ENCODE peak calls at places on chromosomes 7 and 10, in eight cellular contexts. One of them, this sample, is unnamed.

GRCh38 chr7:98086231-98086855 is 20.3 kb upstream of the LMTK2 start:
- DNase-seq in IMR-90: no peak
- DNase-seq in heart left ventricle: no peak
- DNase-seq in stomach: peak; percentile 23
- DNase-seq in lower lobe of right lung: no peak
- DNase-seq in breast epithelium: peak; percentile 65
- DNase-seq in aorta: no peak
- DNase-seq in BE2C: no peak
- DNase-seq in this sample: no peak

GRCh38 chr7:149815661-149816266 is 22.4 kb upstream of the ZNF862 start:
- DNase-seq in IMR-90: no peak
- DNase-seq in heart left ventricle: no peak
- DNase-seq in stomach: no peak
- DNase-seq in lower lobe of right lung: no peak
- DNase-seq in breast epithelium: no peak
- DNase-seq in aorta: no peak
- DNase-seq in BE2C: no peak
- DNase-seq in this sample: no peak

GRCh38 chr7:66167773-66168367 is 37.3 kb upstream of the TPST1 start:
- DNase-seq in IMR-90: peak; percentile 96
- DNase-seq in heart left ventricle: no peak
- DNase-seq in stomach: no peak
- DNase-seq in lower lobe of right lung: no peak
- DNase-seq in breast epithelium: no peak
- DNase-seq in aorta: no peak
- DNase-seq in BE2C: no peak
- DNase-seq in this sample: no peak

GRCh38 chr10:123998197-123999141 is 94.9 kb downstream of the CHST15 start:
- DNase-seq in IMR-90: no peak
- DNase-seq in heart left ventricle: no peak
- DNase-seq in stomach: no peak
- DNase-seq in lower lobe of right lung: no peak
- DNase-seq in breast epithelium: no peak
- DNase-seq in aorta: no peak
- DNase-seq in BE2C: no peak
- DNase-seq in this sample: no peak

GRCh38 chr7:13551503-13551902 is 438.0 kb downstream of the ETV1 start:
- DNase-seq in IMR-90: no peak
- DNase-seq in heart left ventricle: no peak
- DNase-seq in stomach: no peak
- DNase-seq in lower lobe of right lung: no peak
- DNase-seq in breast epithelium: no peak
- DNase-seq in aorta: no peak
- DNase-seq in BE2C: peak; percentile 11
- DNase-seq in this sample: no peak

GRCh38 chr7:99224263-99224947 is 16.5 kb upstream of the KPNA7 start:
- DNase-seq in IMR-90: peak; percentile 51
- DNase-seq in heart left ventricle: no peak
- DNase-seq in stomach: peak; percentile 64
- DNase-seq in lower lobe of right lung: no peak
- DNase-seq in breast epithelium: no peak
- DNase-seq in aorta: peak; percentile 72
- DNase-seq in BE2C: peak; percentile 29
- DNase-seq in this sample: no peak

GRCh38 chr7:67371429-67372305 is 375.0 kb downstream of the TYW1 start:
- DNase-seq in IMR-90: peak; percentile 66
- DNase-seq in heart left ventricle: peak; percentile 42
- DNase-seq in stomach: peak; percentile 49
- DNase-seq in lower lobe of right lung: peak; percentile 57
- DNase-seq in breast epithelium: peak; percentile 32
- DNase-seq in aorta: no peak
- DNase-seq in BE2C: peak; percentile 74
- DNase-seq in this sample: peak; percentile 14

GRCh38 chr10:68560916-68561691 is 967 bp downstream of the TET1 start:
- DNase-seq in IMR-90: peak; percentile 36
- DNase-seq in heart left ventricle: peak; percentile 21
- DNase-seq in stomach: no peak
- DNase-seq in lower lobe of right lung: no peak
- DNase-seq in breast epithelium: no peak
- DNase-seq in aorta: no peak
- DNase-seq in BE2C: peak; percentile 83
- DNase-seq in this sample: no peak

GRCh38 chr7:33773053-33773452 is 132.3 kb upstream of the BMPER start:
- DNase-seq in IMR-90: peak; percentile 68
- DNase-seq in heart left ventricle: no peak
- DNase-seq in stomach: no peak
- DNase-seq in lower lobe of right lung: no peak
- DNase-seq in breast epithelium: no peak
- DNase-seq in aorta: no peak
- DNase-seq in BE2C: no peak
- DNase-seq in this sample: no peak

GRCh38 chr7:13742719-13743640 is 246.5 kb downstream of the ETV1 start:
- DNase-seq in IMR-90: peak; percentile 56
- DNase-seq in heart left ventricle: no peak
- DNase-seq in stomach: peak; percentile 30
- DNase-seq in lower lobe of right lung: peak; percentile 35
- DNase-seq in breast epithelium: peak; percentile 32
- DNase-seq in aorta: no peak
- DNase-seq in BE2C: peak; percentile 58
- DNase-seq in this sample: peak; percentile 2

GRCh38 chr10:16776896-16777295 is 40.3 kb downstream of the RSU1 start:
- DNase-seq in IMR-90: peak; percentile 23
- DNase-seq in heart left ventricle: no peak
- DNase-seq in stomach: no peak
- DNase-seq in lower lobe of right lung: no peak
- DNase-seq in breast epithelium: no peak
- DNase-seq in aorta: no peak
- DNase-seq in BE2C: no peak
- DNase-seq in this sample: no peak

GRCh38 chr7:93547716-93548115 is 26.8 kb downstream of the CALCR start:
- DNase-seq in IMR-90: no peak
- DNase-seq in heart left ventricle: no peak
- DNase-seq in stomach: no peak
- DNase-seq in lower lobe of right lung: no peak
- DNase-seq in breast epithelium: no peak
- DNase-seq in aorta: no peak
- DNase-seq in BE2C: no peak
- DNase-seq in this sample: no peak

GRCh38 chr7:93551931-93552330 is 22.6 kb downstream of the CALCR start:
- DNase-seq in IMR-90: no peak
- DNase-seq in heart left ventricle: no peak
- DNase-seq in stomach: no peak
- DNase-seq in lower lobe of right lung: no peak
- DNase-seq in breast epithelium: no peak
- DNase-seq in aorta: no peak
- DNase-seq in BE2C: no peak
- DNase-seq in this sample: no peak

GRCh38 chr7:93551063-93551895 is 23.2 kb downstream of the CALCR start:
- DNase-seq in IMR-90: peak; percentile 56
- DNase-seq in heart left ventricle: no peak
- DNase-seq in stomach: no peak
- DNase-seq in lower lobe of right lung: no peak
- DNase-seq in breast epithelium: no peak
- DNase-seq in aorta: no peak
- DNase-seq in BE2C: peak; percentile 22
- DNase-seq in this sample: no peak
- H3K4me3 ChIP-seq in IMR-90: no peak overlapping the region
- H3K4me3 ChIP-seq in heart left ventricle: no peak overlapping the region
- H3K4me3 ChIP-seq in stomach: no peak overlapping the region
- H3K4me3 ChIP-seq in lower lobe of right lung: no peak overlapping the region
- H3K4me3 ChIP-seq in breast epithelium: no peak overlapping the region
- H3K4me3 ChIP-seq in aorta: no peak overlapping the region
- H3K4me3 ChIP-seq in BE2C: no peak overlapping the region
- H3K4me3 ChIP-seq in this sample: no peak overlapping the region

GRCh38 chr10:668786-669485 is 20.5 kb downstream of the DIP2C start:
- DNase-seq in IMR-90: no peak
- DNase-seq in heart left ventricle: no peak
- DNase-seq in stomach: no peak
- DNase-seq in lower lobe of right lung: no peak
- DNase-seq in breast epithelium: no peak
- DNase-seq in aorta: no peak
- DNase-seq in BE2C: no peak
- DNase-seq in this sample: no peak

GRCh38 chr10:665579-666091 is 23.8 kb downstream of the DIP2C start:
- DNase-seq in IMR-90: peak; percentile 91
- DNase-seq in heart left ventricle: no peak
- DNase-seq in stomach: no peak
- DNase-seq in lower lobe of right lung: no peak
- DNase-seq in breast epithelium: no peak
- DNase-seq in aorta: peak; percentile 73
- DNase-seq in BE2C: peak; percentile 55
- DNase-seq in this sample: no peak

GRCh38 chr10:666237-667012 is 23.0 kb downstream of the DIP2C start:
- DNase-seq in IMR-90: no peak
- DNase-seq in heart left ventricle: no peak
- DNase-seq in stomach: no peak
- DNase-seq in lower lobe of right lung: no peak
- DNase-seq in breast epithelium: no peak
- DNase-seq in aorta: no peak
- DNase-seq in BE2C: no peak
- DNase-seq in this sample: no peak

GRCh38 chr10:667602-668143 is 21.8 kb downstream of the DIP2C start:
- DNase-seq in IMR-90: no peak
- DNase-seq in heart left ventricle: no peak
- DNase-seq in stomach: no peak
- DNase-seq in lower lobe of right lung: no peak
- DNase-seq in breast epithelium: no peak
- DNase-seq in aorta: no peak
- DNase-seq in BE2C: no peak
- DNase-seq in this sample: no peak

DNA sequence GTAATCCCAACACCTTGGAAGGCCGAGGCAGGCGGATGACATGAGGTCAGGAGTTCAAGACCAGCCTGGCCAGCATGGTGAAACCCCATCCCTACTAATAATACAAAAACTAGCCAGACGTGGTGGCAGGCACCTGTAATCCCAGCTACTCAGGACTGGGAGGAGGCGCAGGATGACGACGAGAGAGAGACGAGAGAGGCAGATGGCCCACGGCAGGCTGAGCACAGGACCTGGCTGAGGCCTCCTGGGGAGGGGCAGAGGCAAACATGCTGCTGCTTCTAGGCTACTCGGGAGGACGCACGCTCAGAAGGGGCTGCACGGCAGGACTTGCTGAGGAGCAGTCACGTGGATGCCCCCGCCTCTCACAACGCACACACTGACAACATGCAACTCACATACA is 22.4 kb downstream of the DIP2C start:
- DNase-seq in IMR-90: no peak
- DNase-seq in heart left ventricle: no peak
- DNase-seq in stomach: no peak
- DNase-seq in lower lobe of right lung: no peak
- DNase-seq in breast epithelium: no peak
- DNase-seq in aorta: no peak
- DNase-seq in BE2C: no peak
- DNase-seq in this sample: no peak
- H3K4me1 ChIP-seq in IMR-90: peaks cover 26% of the 10 kb centered on the region
- H3K4me1 ChIP-seq in heart left ventricle: no peaks in the 10 kb centered on the region
- H3K4me1 ChIP-seq in stomach: peaks cover 13% of the 10 kb centered on the region
- H3K4me1 ChIP-seq in lower lobe of right lung: no peaks in the 10 kb centered on the region
- H3K4me1 ChIP-seq in breast epithelium: no peaks in the 10 kb centered on the region
- H3K4me1 ChIP-seq in aorta: no peaks in the 10 kb centered on the region
- H3K4me1 ChIP-seq in BE2C: no peaks in the 10 kb centered on the region
- H3K4me1 ChIP-seq in this sample: no peaks in the 10 kb centered on the region

GRCh38 chr10:37856881-37857286 is 526 bp downstream of the ZNF248 start:
- DNase-seq in IMR-90: no peak
- DNase-seq in heart left ventricle: peak; percentile 23
- DNase-seq in stomach: peak; percentile 27
- DNase-seq in lower lobe of right lung: no peak
- DNase-seq in breast epithelium: peak; percentile 24
- DNase-seq in aorta: peak; percentile 47
- DNase-seq in BE2C: peak; percentile 12
- DNase-seq in this sample: peak; percentile 39

GRCh38 chr10:37857287-37858211 is at the start of gene ZNF248:
- DNase-seq in IMR-90: peak; percentile 96
- DNase-seq in heart left ventricle: peak; percentile 96
- DNase-seq in stomach: peak; percentile 97
- DNase-seq in lower lobe of right lung: peak; percentile 97
- DNase-seq in breast epithelium: peak; percentile 94
- DNase-seq in aorta: peak; percentile 98
- DNase-seq in BE2C: peak; percentile 95
- DNase-seq in this sample: peak; percentile 95

GRCh38 chr10:37855691-37856090 is 1.7 kb downstream of the ZNF248 start:
- DNase-seq in IMR-90: no peak
- DNase-seq in heart left ventricle: no peak
- DNase-seq in stomach: no peak
- DNase-seq in lower lobe of right lung: no peak
- DNase-seq in breast epithelium: no peak
- DNase-seq in aorta: no peak
- DNase-seq in BE2C: no peak
- DNase-seq in this sample: no peak

DNA sequence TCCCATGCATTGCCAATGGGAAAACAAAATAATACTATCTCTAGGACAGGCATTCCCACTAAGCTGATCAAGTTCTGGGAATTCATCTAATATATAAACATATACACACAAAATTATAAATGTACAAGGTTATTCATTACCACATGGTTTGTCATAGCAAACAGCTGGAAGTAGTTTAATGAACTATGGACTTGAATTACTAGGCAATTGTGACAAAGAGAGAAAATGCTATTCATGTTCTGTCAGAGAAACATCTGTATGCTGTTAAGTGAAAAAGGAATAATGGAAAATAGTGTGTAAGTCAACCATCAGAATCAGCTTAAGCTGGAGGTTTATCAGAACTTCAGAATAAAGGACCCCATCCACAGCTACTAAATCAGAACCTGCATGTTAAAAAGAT is 2.8 kb downstream of the ZNF248 start:
- DNase-seq in IMR-90: no peak
- DNase-seq in heart left ventricle: no peak
- DNase-seq in stomach: no peak
- DNase-seq in lower lobe of right lung: no peak
- DNase-seq in breast epithelium: no peak
- DNase-seq in aorta: no peak
- DNase-seq in BE2C: no peak
- DNase-seq in this sample: no peak
- H3K4me3 ChIP-seq in IMR-90: no peak overlapping the region
- H3K4me3 ChIP-seq in heart left ventricle: no peak overlapping the region
- H3K4me3 ChIP-seq in stomach: no peak overlapping the region
- H3K4me3 ChIP-seq in lower lobe of right lung: no peak overlapping the region
- H3K4me3 ChIP-seq in breast epithelium: no peak overlapping the region
- H3K4me3 ChIP-seq in aorta: no peak overlapping the region
- H3K4me3 ChIP-seq in BE2C: no peak overlapping the region
- H3K4me3 ChIP-seq in this sample: peak overlapping the region; percentile 28

DNA sequence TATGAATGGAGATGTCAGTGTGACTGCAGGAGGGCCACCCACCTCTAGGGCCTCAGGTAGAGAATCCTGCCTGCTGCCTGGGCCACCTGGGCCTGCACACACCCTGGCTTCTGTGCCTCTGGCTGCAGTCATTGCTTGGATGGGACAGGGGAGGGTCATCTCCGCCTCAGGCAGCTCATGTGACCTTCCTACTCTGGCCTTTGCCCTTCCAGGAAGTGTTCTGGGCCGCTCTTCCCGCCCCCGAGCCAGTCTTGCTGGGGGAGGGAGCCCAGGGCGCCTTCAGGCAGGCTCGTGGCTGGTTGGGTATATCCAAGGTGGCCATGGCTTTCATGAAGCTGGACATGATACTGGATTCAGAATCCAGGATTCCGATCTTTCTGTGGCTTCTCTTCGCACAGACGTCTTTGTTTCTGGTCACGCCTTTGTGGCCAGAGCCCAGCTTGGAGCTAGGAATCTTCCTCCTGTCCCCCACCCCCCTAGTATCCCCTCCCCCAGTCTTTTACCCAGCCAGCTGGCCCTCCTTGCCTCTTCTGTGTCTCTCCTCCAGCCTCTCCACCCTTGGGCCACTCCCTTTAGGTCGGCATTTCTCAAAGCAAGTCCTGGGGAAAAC is 119.5 kb downstream of the ZMIZ1 start:
- DNase-seq in IMR-90: no peak
- DNase-seq in heart left ventricle: no peak
- DNase-seq in stomach: no peak
- DNase-seq in lower lobe of right lung: no peak
- DNase-seq in breast epithelium: no peak
- DNase-seq in aorta: no peak
- DNase-seq in BE2C: no peak
- DNase-seq in this sample: no peak
- H3K4me1 ChIP-seq in IMR-90: peaks cover 54% of the 10 kb centered on the region
- H3K4me1 ChIP-seq in heart left ventricle: peaks cover 64% of the 10 kb centered on the region
- H3K4me1 ChIP-seq in stomach: peaks cover 94% of the 10 kb centered on the region
- H3K4me1 ChIP-seq in lower lobe of right lung: peaks cover 100% of the 10 kb centered on the region
- H3K4me1 ChIP-seq in breast epithelium: peaks cover 12% of the 10 kb centered on the region
- H3K4me1 ChIP-seq in aorta: no peaks in the 10 kb centered on the region
- H3K4me1 ChIP-seq in BE2C: peaks cover 70% of the 10 kb centered on the region
- H3K4me1 ChIP-seq in this sample: no peaks in the 10 kb centered on the region

This sample was measured in CD4-positive, CD25-positive, alpha-beta regulatory T cell.